ENCODE peak calls at places on chromosomes 1 and 21, in nine cellular contexts. M, G, I, A, E, Y, S, Q and U are unnamed samples.

GRCh38 chr21:42505090-42505726 is 8.4 kb upstream of the SLC37A1 start:
- DNase-seq in M (no peak), G (no peak), I (no peak), A (no peak), E (no peak), Y (no peak), S (no peak), Q (no peak), U (no peak)

GRCh38 chr1:226590626-226591025 is 42.1 kb downstream of the STUM start:
- DNase-seq in M (no peak), G (no peak), I (no peak), A (no peak), E (no peak), Y (no peak), S (no peak), Q (no peak), U (no peak)

GRCh38 chr1:16960560-16961296 is 19.7 kb downstream of the MFAP2 start:
- DNase-seq in M (peak), G (peak), I (no peak), A (no peak), E (peak), Y (peak), S (peak), Q (peak), U (peak)

GRCh38 chr1:156413310-156414246 is 44.6 kb downstream of the RHBG start:
- DNase-seq in M (no peak), G (no peak), I (no peak), A (no peak), E (no peak), Y (no peak), S (no peak), Q (no peak), U (no peak)

GRCh38 chr1:247115545-247115944 is 11.4 kb upstream of the ZNF669 start:
- DNase-seq in M (no peak), G (no peak), I (no peak), A (no peak), E (no peak), Y (no peak), S (no peak), Q (no peak), U (no peak)

GRCh38 chr1:179169616-179170467 is 59.6 kb downstream of the ABL2 start:
- DNase-seq in M (no peak), G (no peak), I (peak), A (peak), E (no peak), Y (peak), S (no peak), Q (no peak), U (no peak)

GRCh38 chr1:9890224-9890731 is 19.8 kb downstream of the CTNNBIP1 start:
- DNase-seq in M (no peak), G (peak), I (peak), A (peak), E (peak), Y (peak), S (no peak), Q (no peak), U (peak)

GRCh38 chr1:170695955-170696590 is 32.1 kb downstream of the PRRX1 start:
- DNase-seq in M (no peak), G (no peak), I (no peak), A (no peak), E (no peak), Y (no peak), S (no peak), Q (no peak), U (no peak)

GRCh38 chr1:72724951-72725863 is 442.9 kb upstream of the NEGR1 start:
- DNase-seq in M (no peak), G (no peak), I (no peak), A (no peak), E (no peak), Y (peak), S (no peak), Q (no peak), U (no peak)

GRCh38 chr21:26207021-26207420 is 36.5 kb upstream of the APP start:
- DNase-seq in M (no peak), G (no peak), I (no peak), A (no peak), E (no peak), Y (no peak), S (no peak), Q (no peak), U (no peak)

GRCh38 chr1:13945856-13946255 is 245.9 kb downstream of the PRDM2 start:
- DNase-seq in M (no peak), G (no peak), I (no peak), A (no peak), E (no peak), Y (no peak), S (no peak), Q (no peak), U (no peak)

GRCh38 chr1:15001317-15001900 is 152.1 kb upstream of the TMEM51 start:
- DNase-seq in M (no peak), G (no peak), I (no peak), A (no peak), E (no peak), Y (no peak), S (no peak), Q (no peak), U (no peak)

GRCh38 chr1:218705391-218705790 is 360.3 kb downstream of the TGFB2 start:
- DNase-seq in M (no peak), G (no peak), I (peak), A (no peak), E (no peak), Y (peak), S (no peak), Q (no peak), U (peak)

GRCh38 chr1:42744030-42744413 is 4.0 kb upstream of the CLDN19 start:
- DNase-seq in M (no peak), G (no peak), I (no peak), A (no peak), E (no peak), Y (no peak), S (no peak), Q (no peak), U (no peak)

GRCh38 chr1:7808253-7808844 is 24.3 kb downstream of the PER3 start:
- DNase-seq in M (peak), G (peak), I (no peak), A (no peak), E (peak), Y (peak), S (no peak), Q (no peak), U (peak)

GRCh38 chr1:166914111-166914510 is 38.0 kb upstream of the TADA1 start:
- DNase-seq in M (no peak), G (no peak), I (no peak), A (no peak), E (no peak), Y (no peak), S (no peak), Q (no peak), U (no peak)

GRCh38 chr1:232599178-232600041 is 30.5 kb downstream of the SIPA1L2 start:
- DNase-seq in M (no peak), G (no peak), I (no peak), A (no peak), E (peak), Y (no peak), S (no peak), Q (no peak), U (peak)

GRCh38 chr21:46041183-46041582 is 56.7 kb upstream of the COL6A2 start:
- DNase-seq in M (no peak), G (no peak), I (no peak), A (no peak), E (no peak), Y (no peak), S (no peak), Q (no peak), U (no peak)

GRCh38 chr1:68221971-68222355 is 10.4 kb downstream of the WLS start:
- DNase-seq in M (no peak), G (no peak), I (peak), A (no peak), E (no peak), Y (peak), S (no peak), Q (no peak), U (no peak)

GRCh38 chr1:201222125-201222524 is 31.5 kb downstream of the IGFN1 start:
- DNase-seq in M (no peak), G (no peak), I (no peak), A (no peak), E (no peak), Y (no peak), S (no peak), Q (no peak), U (no peak)

GRCh38 chr21:31514598-31514997 is 144.9 kb upstream of the SOD1 start:
- DNase-seq in M (no peak), G (no peak), I (no peak), A (no peak), E (peak), Y (no peak), S (no peak), Q (no peak), U (no peak)

GRCh38 chr1:34268311-34269042 is 91.8 kb downstream of the C1orf94 start:
- DNase-seq in M (no peak), G (no peak), I (peak), A (peak), E (no peak), Y (peak), S (no peak), Q (no peak), U (no peak)

GRCh38 chr1:19628879-19629278 is 15.2 kb upstream of the NBL1 start:
- DNase-seq in M (no peak), G (no peak), I (no peak), A (no peak), E (no peak), Y (no peak), S (no peak), Q (no peak), U (no peak)

GRCh38 chr1:206035027-206035426 is 11.3 kb upstream of the CTSE start:
- DNase-seq in M (no peak), G (peak), I (no peak), A (no peak), E (peak), Y (no peak), S (no peak), Q (no peak), U (no peak)

GRCh38 chr1:61967750-61968149 is 225.5 kb downstream of the PATJ start:
- DNase-seq in M (no peak), G (no peak), I (no peak), A (no peak), E (no peak), Y (no peak), S (no peak), Q (no peak), U (peak)

GRCh38 chr1:234150892-234151291 is 222.4 kb upstream of the COA6 start:
- DNase-seq in M (no peak), G (no peak), I (no peak), A (no peak), E (no peak), Y (no peak), S (no peak), Q (no peak), U (no peak)

GRCh38 chr1:169112241-169112640 is 5.8 kb downstream of the ATP1B1 start:
- DNase-seq in M (no peak), G (no peak), I (peak), A (no peak), E (no peak), Y (peak), S (no peak), Q (no peak), U (no peak)

GRCh38 chr1:157363660-157364140 is 188.6 kb downstream of the FCRL5 start:
- DNase-seq in M (no peak), G (no peak), I (peak), A (peak), E (peak), Y (peak), S (no peak), Q (no peak), U (no peak)

GRCh38 chr1:219659682-219660081 is 46.8 kb upstream of the ZC3H11B start:
- DNase-seq in M (no peak), G (no peak), I (peak), A (no peak), E (peak), Y (peak), S (no peak), Q (no peak), U (no peak)

GRCh38 chr1:209589440-209589839 is 5.9 kb downstream of the CAMK1G start:
- DNase-seq in M (no peak), G (no peak), I (no peak), A (no peak), E (no peak), Y (peak), S (no peak), Q (no peak), U (no peak)

GRCh38 chr1:154749078-154749760 is 120.9 kb downstream of the KCNN3 start:
- DNase-seq in M (no peak), G (no peak), I (peak), A (peak), E (no peak), Y (peak), S (peak), Q (peak), U (peak)

GRCh38 chr1:186829679-186830587 is 1.2 kb downstream of the PLA2G4A start:
- DNase-seq in M (no peak), G (no peak), I (no peak), A (no peak), E (no peak), Y (no peak), S (no peak), Q (no peak), U (no peak)

GRCh38 chr1:69739181-69739580 is 171.5 kb downstream of the LRRC7 start:
- DNase-seq in M (no peak), G (no peak), I (no peak), A (no peak), E (no peak), Y (no peak), S (no peak), Q (no peak), U (no peak)

GRCh38 chr1:178052650-178053461 is 41.0 kb upstream of the RASAL2 start:
- DNase-seq in M (no peak), G (no peak), I (peak), A (peak), E (no peak), Y (no peak), S (no peak), Q (no peak), U (peak)

GRCh38 chr21:22019766-22020165 is 1021.6 kb downstream of the NCAM2 start:
- DNase-seq in M (no peak), G (no peak), I (no peak), A (no peak), E (no peak), Y (peak), S (no peak), Q (no peak), U (no peak)